ENCODE peak calls at places on chromosomes 2 and 18, in five cellular contexts. Y, R, J, H and F are unnamed samples.

GRCh38 chr2:191474459-191474858 is 203.5 kb upstream of the NABP1 start:
- DNase-seq in Y (no peak), R (no peak), J (no peak), H (no peak), F (peak)

GRCh38 chr2:54372361-54372760 is 83.8 kb upstream of the SPTBN1 start:
- DNase-seq in Y (no peak), R (peak), J (no peak), H (no peak), F (no peak)

GRCh38 chr2:8518986-8519669 is 162.7 kb upstream of the ID2 start:
- DNase-seq in Y (no peak), R (no peak), J (no peak), H (no peak), F (no peak)

GRCh38 chr2:240701736-240702639 is 10.3 kb downstream of the AQP12A start:
- DNase-seq in Y (no peak), R (peak), J (no peak), H (no peak), F (no peak)

GRCh38 chr2:59034791-59035190 is 793.7 kb upstream of the FANCL start:
- DNase-seq in Y (no peak), R (no peak), J (no peak), H (peak), F (no peak)

GRCh38 chr2:132469095-132469494 is 52.5 kb downstream of the GPR39 start:
- DNase-seq in Y (no peak), R (no peak), J (no peak), H (no peak), F (no peak)

GRCh38 chr18:48392266-48392665 is 16.9 kb downstream of the ZBTB7C start:
- DNase-seq in Y (no peak), R (no peak), J (no peak), H (no peak), F (no peak)

GRCh38 chr18:68623342-68623741 is 91.6 kb downstream of the TMX3 start:
- DNase-seq in Y (peak), R (no peak), J (peak), H (peak), F (peak)

GRCh38 chr2:96191937-96192670 is 16.5 kb downstream of the STARD7 start:
- DNase-seq in Y (no peak), R (no peak), J (no peak), H (no peak), F (no peak)

GRCh38 chr2:41927581-41928260 is 120.1 kb upstream of the PKDCC start:
- DNase-seq in Y (no peak), R (peak), J (no peak), H (no peak), F (no peak)